ENCODE peak calls at places on chromosomes 6 and 20, in five cellular contexts. F is choroid plexus epithelial cell, A is upper lobe of right lung, X is left ventricle myocardium inferior, R is OCI-LY7. U is an unnamed sample.

GRCh38 chr6:36827261-36828079 is 11.8 kb downstream of the CPNE5 start:
- DNase-seq in F (peak; percentile 76), X (no peak), A (no peak), R (no peak), U (peak; percentile 90)

GRCh38 chr6:56827908-56828649 is 126.8 kb upstream of the BEND6 start:
- DNase-seq in R (no peak), F (peak; percentile 62), X (no peak), A (no peak), U (no peak)

GRCh38 chr20:3092611-3093379 is 8.3 kb upstream of the AVP start:
- DNase-seq in R (no peak), F (no peak), X (no peak), A (no peak), U (no peak)

GRCh38 chr6:110654096-110654820 is 161.0 kb downstream of the CDK19 start:
- DNase-seq in X (no peak), R (no peak), A (no peak), F (peak; percentile 19), U (no peak)

GRCh38 chr6:151430886-151431285 is 21.0 kb downstream of the RMND1 start:
- DNase-seq in A (no peak), R (no peak), X (no peak), F (peak; percentile 30), U (no peak)

GRCh38 chr20:36018208-36018988 is 50.0 kb downstream of the CNBD2 start:
- DNase-seq in X (no peak), F (no peak), R (no peak), A (no peak), U (no peak)

GRCh38 chr6:122717350-122717749 is 62.2 kb upstream of the FABP7 start:
- DNase-seq in A (no peak), F (peak; percentile 52), X (no peak), R (no peak), U (peak; percentile 78)

GRCh38 chr6:21402368-21402767 is 191.2 kb upstream of the SOX4 start:
- DNase-seq in A (no peak), R (no peak), F (peak; percentile 85), X (no peak), U (peak; percentile 15)

GRCh38 chr20:37311710-37312355 is 22.4 kb downstream of the MANBAL start:
- DNase-seq in A (no peak), X (no peak), F (no peak), R (no peak), U (no peak)

GRCh38 chr6:53579338-53579737 is 34.4 kb upstream of the GCLC start:
- DNase-seq in F (no peak), R (no peak), A (no peak), X (no peak), U (no peak)

GRCh38 chr6:36722879-36723278 is 25.3 kb downstream of the RAB44 start:
- DNase-seq in F (no peak), R (no peak), X (no peak), A (no peak), U (no peak)

GRCh38 chr20:56487216-56487615 is 18.8 kb downstream of the RTF2 start:
- DNase-seq in X (no peak), R (no peak), A (no peak), F (no peak), U (no peak)

GRCh38 chr6:170057034-170057734 is 233.7 kb downstream of the DLL1 start:
- DNase-seq in R (no peak), X (no peak), F (no peak), A (peak; percentile 49), U (no peak)

GRCh38 chr6:139336488-139336887 is 38.0 kb downstream of the CITED2 start:
- DNase-seq in R (peak; percentile 30), F (peak; percentile 73), X (peak; percentile 21), A (no peak), U (peak; percentile 47)

GRCh38 chr20:12252793-12253192 is 335.1 kb downstream of the BTBD3 start:
- DNase-seq in F (peak; percentile 43), X (no peak), R (no peak), A (no peak), U (peak; percentile 35)

GRCh38 chr6:31035862-31036497 is 25.7 kb downstream of the MUC22 start:
- DNase-seq in F (no peak), X (no peak), R (no peak), A (no peak), U (no peak)

DNA sequence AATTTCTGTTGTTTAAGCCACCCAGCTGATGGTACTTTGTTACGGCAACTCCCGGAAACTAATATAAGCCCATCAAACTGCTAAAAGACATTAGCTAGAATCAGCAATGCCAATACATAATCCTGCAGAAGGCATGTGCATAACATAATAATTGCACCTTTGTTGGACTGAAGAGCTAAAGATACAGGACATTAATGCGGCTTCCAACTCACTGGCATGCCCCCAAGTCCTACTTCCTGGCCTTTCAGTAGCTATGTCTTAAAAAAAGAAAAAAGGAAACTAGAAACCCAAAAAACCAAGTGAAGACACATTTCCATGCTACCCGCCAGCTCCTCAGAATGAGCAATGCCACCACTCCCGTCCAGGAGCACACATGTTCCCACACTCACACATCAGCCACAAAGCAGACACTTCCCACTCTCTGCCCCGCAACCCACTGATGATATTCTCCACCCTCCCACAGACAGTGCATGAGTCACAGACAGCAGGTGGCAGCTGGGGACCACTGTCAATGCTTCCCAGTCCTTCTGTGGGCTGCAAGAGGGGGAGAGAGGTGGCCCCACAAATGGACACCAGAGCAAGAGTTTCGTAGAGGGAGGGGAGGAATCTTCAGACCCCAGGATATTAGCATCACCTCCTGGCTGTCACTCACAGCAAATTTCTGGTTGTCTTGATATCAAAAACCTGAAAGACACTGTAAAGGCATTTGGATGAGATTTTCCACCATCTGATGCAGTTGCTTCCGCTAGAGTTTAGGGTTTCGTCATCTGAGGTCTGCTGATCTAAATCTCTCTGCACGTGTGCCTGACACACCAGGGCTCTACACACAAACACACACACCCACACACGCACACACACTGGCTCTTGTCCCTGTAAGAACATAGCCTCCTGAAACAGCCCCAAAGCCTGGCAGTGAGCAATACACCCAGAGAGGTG is 32.8 kb downstream of the GFOD1 start:
- DNase-seq in X (peak; percentile 46), R (peak; percentile 41), A (peak; percentile 70), F (peak; percentile 78), U (peak; percentile 13)
- TF ChIP-seq CTCF in X (peak; percentile 40), R (peak; percentile 68), A (peak; percentile 15), F (no peak), U (no peak)

DNA sequence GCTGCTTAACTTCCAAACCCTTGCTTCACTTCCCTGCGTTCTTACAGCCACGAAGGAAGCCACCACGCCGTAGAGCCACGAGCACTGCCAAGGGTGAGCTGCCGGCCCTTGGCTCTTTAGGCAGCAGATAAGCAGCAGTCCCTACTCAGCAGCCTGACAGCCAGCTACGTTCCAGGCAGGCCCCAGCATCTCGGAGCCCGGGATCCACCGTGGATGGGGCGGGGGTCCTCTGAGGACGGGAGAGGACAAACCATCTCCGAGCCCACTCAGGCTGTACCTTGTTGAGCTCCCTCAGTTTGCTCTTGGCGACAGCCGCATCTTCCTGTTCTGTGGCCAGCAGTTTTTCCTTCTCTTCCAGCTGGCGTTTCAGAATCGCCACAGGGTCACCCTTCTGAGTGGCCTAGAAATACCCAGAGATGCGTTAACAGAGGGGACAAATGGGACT is 40.5 kb downstream of the RRBP1 start:
- DNase-seq in R (no peak), A (no peak), F (no peak), X (peak; percentile 16), U (no peak)
- H3K4me3 ChIP-seq in R (no peak overlapping the region), A (no peak overlapping the region), F (no peak overlapping the region), X (no peak overlapping the region), U (no peak overlapping the region)

GRCh38 chr20:13325033-13325432 is 104.0 kb downstream of the ISM1 start:
- DNase-seq in F (peak; percentile 61), X (no peak), A (no peak), R (no peak), U (peak; percentile 20)
- TF ChIP-seq CTCF in F (peak; percentile 79), X (peak; percentile 50), A (peak; percentile 53), R (peak; percentile 27), U (peak; percentile 59)

DNA sequence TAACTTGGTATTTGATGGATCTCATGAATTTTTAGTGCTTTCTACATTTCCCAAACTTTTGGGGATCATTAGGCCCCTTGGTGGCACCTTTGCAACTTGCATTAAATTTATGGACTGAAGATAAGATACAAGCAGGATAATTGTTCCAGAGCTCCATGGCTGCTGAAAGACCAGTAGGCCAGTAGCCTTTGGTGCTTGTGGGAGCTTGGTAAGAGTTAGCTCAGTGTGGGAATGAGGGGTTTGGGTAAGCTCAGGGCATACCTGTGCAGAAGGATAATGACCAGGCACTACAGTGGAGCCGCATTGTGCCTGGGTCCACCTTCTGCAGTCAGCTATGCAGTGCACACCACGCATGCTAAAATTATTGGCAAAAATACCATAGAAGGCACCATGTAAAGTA is 240.5 kb upstream of the SUPT3H start:
- DNase-seq in X (no peak), R (no peak), F (no peak), A (no peak), U (no peak)
- H3K4me3 ChIP-seq in X (no peak overlapping the region), R (no peak overlapping the region), F (no peak overlapping the region), A (no peak overlapping the region), U (no peak overlapping the region)

DNA sequence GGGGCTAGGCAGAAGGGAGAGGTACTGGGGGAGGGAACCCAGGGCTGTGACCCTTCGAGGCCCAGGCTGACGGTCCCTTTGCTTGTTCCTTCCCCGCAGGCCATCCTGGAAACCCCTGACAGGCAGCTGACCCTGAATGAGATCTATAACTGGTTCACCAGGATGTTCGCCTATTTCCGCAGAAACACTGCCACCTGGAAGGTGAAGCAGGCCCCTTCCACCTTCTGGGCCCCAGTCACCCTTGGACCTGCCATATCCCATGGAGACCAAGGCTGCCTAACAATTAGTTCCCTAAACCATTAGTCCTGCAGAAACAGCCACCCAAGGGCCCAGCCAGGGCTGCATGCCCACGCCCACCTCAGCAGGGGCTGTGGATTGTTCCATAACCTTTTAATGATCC is 44.9 kb downstream of the FOXP4 start:
- DNase-seq in F (no peak), R (no peak), X (no peak), A (no peak), U (no peak)
- TF ChIP-seq CTCF in F (no peak), R (no peak), X (no peak), A (no peak), U (no peak)

GRCh38 chr6:43275782-43276179 is 22.3 kb upstream of the SLC22A7 start:
- DNase-seq in F (no peak), A (no peak), X (no peak), R (no peak), U (no peak)

GRCh38 chr6:43277083-43277642 is 20.9 kb upstream of the SLC22A7 start:
- DNase-seq in A (no peak), R (no peak), F (no peak), X (no peak), U (no peak)

GRCh38 chr6:43277643-43278523 is 20.2 kb upstream of the SLC22A7 start:
- DNase-seq in R (no peak), A (no peak), X (no peak), F (no peak), U (no peak)

GRCh38 chr6:43274916-43275597 is 23.0 kb upstream of the SLC22A7 start:
- DNase-seq in X (no peak), R (no peak), F (no peak), A (peak; percentile 68), U (no peak)

GRCh38 chr6:43276180-43277082 is 21.6 kb upstream of the SLC22A7 start:
- DNase-seq in R (no peak), X (no peak), A (no peak), F (peak; percentile 15), U (no peak)
- H3K4me3 ChIP-seq in R (no peak overlapping the region), X (peak overlapping the region; percentile 64), A (peak overlapping the region; percentile 42), F (no peak overlapping the region), U (no peak overlapping the region)

U was measured in astrocyte of the spinal cord.